ENCODE peak calls at places on chromosomes 7 and 10, in six cellular contexts. Z is progenitor cell of endocrine pancreas, D is colonic mucosa, F is kidney tubule cell, E is NCI-H1436, I is EL. T is an unnamed sample.
A peak's percentile ranks its signal among the peaks of the same experiment; 100 is the strongest.

GRCh38 chr7:71706576-71706975 is 574.6 kb downstream of the GALNT17 start:
- DNase-seq in F (no peak), E (no peak), D (no peak), Z (no peak), I (no peak), T (no peak)

GRCh38 chr7:142384508-142384922 is 126.7 kb upstream of the PRSS58 start:
- DNase-seq in E (no peak), F (peak; percentile 88), I (peak; percentile 93), D (no peak), Z (no peak), T (no peak)

GRCh38 chr7:64883113-64883905 is 19.8 kb upstream of the ZNF273 start:
- DNase-seq in Z (no peak), E (no peak), F (no peak), I (no peak), D (peak; percentile 17), T (peak; percentile 87)

GRCh38 chr7:138865843-138866242 is 67.8 kb upstream of the ATP6V0A4 start:
- DNase-seq in F (no peak), D (no peak), I (no peak), E (no peak), Z (no peak), T (no peak)

GRCh38 chr10:79105164-79105739 is 36.5 kb downstream of the ZMIZ1 start:
- DNase-seq in D (no peak), E (no peak), I (no peak), Z (no peak), F (no peak), T (no peak)

GRCh38 chr10:84296071-84296981 is 32.1 kb upstream of the CCSER2 start:
- DNase-seq in E (no peak), I (peak; percentile 72), D (no peak), Z (no peak), F (peak; percentile 23), T (no peak)

GRCh38 chr7:159012353-159013069 is 132.2 kb downstream of the VIPR2 start:
- DNase-seq in E (no peak), D (peak; percentile 56), Z (no peak), I (no peak), F (peak; percentile 9), T (no peak)

GRCh38 chr10:5574642-5575131 is 49.9 kb downstream of the CALML3 start:
- DNase-seq in I (no peak), D (peak; percentile 69), E (no peak), F (no peak), Z (no peak), T (no peak)

GRCh38 chr10:71247306-71247705 is 34.9 kb downstream of the UNC5B start:
- DNase-seq in F (no peak), I (no peak), E (no peak), Z (no peak), D (no peak), T (no peak)

GRCh38 chr7:133051066-133051465 is 30.8 kb downstream of the CHCHD3 start:
- DNase-seq in Z (no peak), E (no peak), D (no peak), I (peak; percentile 15), F (peak; percentile 38), T (no peak)

GRCh38 chr7:128902761-128903585 is 7.5 kb downstream of the KCP start:
- DNase-seq in Z (no peak), E (no peak), I (peak; percentile 35), D (peak; percentile 25), F (peak; percentile 83), T (no peak)

GRCh38 chr7:7821517-7821916 is 103.1 kb upstream of the RPA3 start:
- DNase-seq in F (no peak), E (peak; percentile 62), D (no peak), I (no peak), Z (no peak), T (no peak)

GRCh38 chr10:96619120-96619519 is 32.3 kb upstream of the TM9SF3 start:
- DNase-seq in D (no peak), F (no peak), I (no peak), E (no peak), Z (no peak), T (no peak)

GRCh38 chr10:988667-989545 is 672 bp downstream of the GTPBP4 start:
- DNase-seq in F (peak; percentile 29), E (no peak), Z (no peak), I (peak; percentile 25), D (no peak), T (no peak)

GRCh38 chr7:75818462-75818861 is 4.9 kb upstream of the CCL24 start:
- DNase-seq in F (no peak), Z (no peak), D (no peak), E (no peak), I (no peak), T (no peak)

GRCh38 chr7:3064077-3064476 is 20.4 kb upstream of the CARD11 start:
- DNase-seq in Z (no peak), I (no peak), E (no peak), F (peak; percentile 11), D (no peak), T (no peak)

GRCh38 chr10:94005050-94005449 is 11.3 kb downstream of the PLCE1 start:
- DNase-seq in Z (no peak), E (no peak), F (peak; percentile 70), D (peak; percentile 87), I (no peak), T (no peak)

GRCh38 chr7:82697897-82698296 is 254.3 kb upstream of the CACNA2D1 start:
- DNase-seq in F (peak; percentile 67), Z (no peak), I (peak; percentile 68), E (no peak), D (no peak), T (no peak)

GRCh38 chr7:41652265-41652664 is 50.6 kb downstream of the INHBA start:
- DNase-seq in Z (no peak), D (no peak), I (no peak), E (no peak), F (no peak), T (no peak)

T was measured in esophagus muscularis mucosa.